ENCODE peak calls at places on chromosomes 3 and 15, in six cellular contexts. D is MV-4-11; X is choroid plexus epithelial cell; Z is CD4-positive, alpha-beta T cell; T is activated CD4-positive, alpha-beta T cell treated with anti-CD3 and anti-CD28 coated beads, Interleukin-2, amount 10 ng/mL, durations not matched to agents 7 days and 5 days; U is HFF-Myc. V is an unnamed sample.

GRCh38 chr15:93150910-93151309 is 61.9 kb upstream of the RGMA start:
- DNase-seq in D (no peak), X (no peak), Z (no peak), T (no peak), U (no peak), V (no peak)

GRCh38 chr3:192090586-192090985 is 629.6 kb downstream of the PYDC2 start:
- DNase-seq in D (no peak), X (no peak), Z (no peak), T (no peak), U (no peak), V (peak)

GRCh38 chr3:59101091-59101738 is 51.4 kb upstream of the CFAP20DC start:
- DNase-seq in D (no peak), X (no peak), Z (no peak), T (no peak), U (no peak), V (no peak)

GRCh38 chr15:71790081-71790480 is 20.3 kb upstream of the NR2E3 start:
- DNase-seq in D (no peak), X (peak), Z (no peak), T (no peak), U (no peak), V (no peak)

GRCh38 chr3:57752307-57752706 is 3.8 kb upstream of the SLMAP start:
- DNase-seq in D (no peak), X (peak), Z (no peak), T (no peak), U (no peak), V (no peak)

GRCh38 chr3:107973152-107973551 is 117.7 kb downstream of the CD47 start:
- DNase-seq in D (no peak), X (no peak), Z (no peak), T (no peak), U (no peak), V (no peak)

GRCh38 chr3:134704556-134704955 is 53.7 kb upstream of the KY start:
- DNase-seq in D (no peak), X (no peak), Z (no peak), T (no peak), U (no peak), V (no peak)

GRCh38 chr3:8742921-8743605 is 9.5 kb downstream of the CAV3 start:
- DNase-seq in D (peak), X (peak), Z (no peak), T (no peak), U (no peak), V (no peak)

GRCh38 chr15:40358492-40359353 is 704 bp downstream of the DISP2 start:
- DNase-seq in D (no peak), X (no peak), Z (peak), T (peak), U (no peak), V (peak)

GRCh38 chr15:50145451-50145872 is 26.4 kb upstream of the ATP8B4 start:
- DNase-seq in D (peak), X (peak), Z (no peak), T (no peak), U (peak), V (peak)

GRCh38 chr15:68301300-68301699 is 23.8 kb downstream of the FEM1B start:
- DNase-seq in D (peak), X (no peak), Z (no peak), T (peak), U (no peak), V (no peak)

GRCh38 chr3:136994772-136995516 is 37.2 kb downstream of the IL20RB start:
- DNase-seq in D (no peak), X (peak), Z (no peak), T (no peak), U (peak), V (no peak)

GRCh38 chr15:70748281-70748747 is 15.0 kb downstream of the UACA start:
- DNase-seq in D (no peak), X (no peak), Z (no peak), T (no peak), U (no peak), V (no peak)

GRCh38 chr15:69599271-69599670 is 146.7 kb downstream of the RPLP1 start:
- DNase-seq in D (no peak), X (no peak), Z (no peak), T (no peak), U (no peak), V (no peak)

GRCh38 chr15:63380151-63380827 is 1.4 kb downstream of the CA12 start:
- DNase-seq in D (no peak), X (no peak), Z (no peak), T (no peak), U (no peak), V (no peak)

GRCh38 chr3:48797626-48798025 is 50.0 kb downstream of the PRKAR2A start:
- DNase-seq in D (no peak), X (no peak), Z (no peak), T (no peak), U (no peak), V (no peak)

GRCh38 chr3:82100378-82100777 is 338.9 kb upstream of the GBE1 start:
- DNase-seq in D (no peak), X (no peak), Z (no peak), T (no peak), U (no peak), V (no peak)

GRCh38 chr15:56076651-56077050 is 83.2 kb upstream of the NEDD4 start:
- DNase-seq in D (no peak), X (no peak), Z (no peak), T (no peak), U (no peak), V (no peak)

V was measured in NAMALWA.